ENCODE peak calls at places on chromosome 5, in seven cellular contexts. Q is iris pigment epithelial cell, K is heart right ventricle, W is adrenal gland, N is HAP-1, J is AG09319, D is mucosa of descending colon. O is an unnamed sample.
A peak's percentile ranks its signal among the peaks of the same experiment; 100 is the strongest.

GRCh38 chr5:151825445-151825844 is 53.7 kb downstream of the G3BP1 start:
- DNase-seq in N (peak; percentile 75), Q (peak; percentile 62), K (no peak), J (peak; percentile 70), W (peak; percentile 62), D (no peak), O (peak; percentile 66)

GRCh38 chr5:97075649-97076048 is 66.8 kb downstream of the LIX1 start:
- DNase-seq in K (no peak), Q (no peak), J (no peak), D (no peak), N (no peak), W (no peak), O (no peak)

GRCh38 chr5:38758774-38759423 is 86.9 kb upstream of the OSMR start:
- DNase-seq in W (no peak), N (no peak), Q (no peak), K (no peak), J (no peak), D (no peak), O (no peak)

GRCh38 chr5:56183507-56183906 is 49.6 kb downstream of the ANKRD55 start:
- DNase-seq in K (no peak), D (no peak), W (no peak), J (peak; percentile 59), N (no peak), Q (peak; percentile 97), O (no peak)

GRCh38 chr5:164097747-164098146 is 592.3 kb downstream of the MAT2B start:
- DNase-seq in K (no peak), N (no peak), J (no peak), Q (peak; percentile 71), W (no peak), D (no peak), O (no peak)

GRCh38 chr5:148268556-148268955 is at the start of gene SPINK13:
- DNase-seq in K (no peak), Q (peak; percentile 76), W (peak; percentile 79), J (no peak), N (no peak), D (no peak), O (peak; percentile 61)

GRCh38 chr5:87912419-87912818 is 356.2 kb downstream of the TMEM161B start:
- DNase-seq in K (no peak), Q (no peak), J (no peak), N (no peak), W (no peak), D (no peak), O (no peak)

GRCh38 chr5:463952-464351 is 21.0 kb downstream of the EXOC3 start:
- DNase-seq in D (peak; percentile 77), K (peak; percentile 3), W (no peak), Q (no peak), J (no peak), N (no peak), O (no peak)

GRCh38 chr5:137880313-137880712 is 8.9 kb upstream of the PKD2L2 start:
- DNase-seq in K (no peak), D (no peak), Q (no peak), N (no peak), J (no peak), W (no peak), O (no peak)